ENCODE peak calls at places on chromosomes 5 and 9, in four cellular contexts. X, O, V and G are unnamed samples.

GRCh38 chr5:158739941-158740340 is 359.8 kb downstream of the EBF1 start:
- DNase-seq in V (no peak), X (peak), O (no peak), G (no peak)

GRCh38 chr9:105187781-105188180 is 56.7 kb upstream of the SLC44A1 start:
- DNase-seq in X (peak), O (no peak), V (peak), G (peak)

GRCh38 chr5:14256756-14257393 is 113.7 kb downstream of the TRIO start:
- DNase-seq in X (no peak), O (no peak), V (no peak), G (no peak)

GRCh38 chr5:172583931-172584511 is 57.0 kb upstream of the NEURL1B start:
- DNase-seq in X (no peak), V (no peak), O (peak), G (no peak)

GRCh38 chr5:111548992-111549649 is 36.8 kb upstream of the STARD4 start:
- DNase-seq in X (peak), O (no peak), V (no peak), G (no peak)

GRCh38 chr5:151023651-151024050 is 3.3 kb downstream of the GPX3 start:
- DNase-seq in O (peak), V (peak), X (no peak), G (peak)

GRCh38 chr9:98774746-98775145 is 21.6 kb downstream of the ANKS6 start:
- DNase-seq in O (no peak), V (no peak), X (peak), G (peak)

GRCh38 chr9:124761196-124761595 is 9.9 kb downstream of the NR6A1 start:
- DNase-seq in V (no peak), O (no peak), X (no peak), G (no peak)

GRCh38 chr9:133406480-133407307 is 11.1 kb downstream of the REXO4 start:
- DNase-seq in V (peak), O (peak), X (peak), G (peak)

GRCh38 chr9:126582427-126582826 is 31.3 kb upstream of the LMX1B start:
- DNase-seq in X (no peak), V (no peak), O (no peak), G (no peak)

GRCh38 chr9:19698960-19699359 is 89.9 kb downstream of the SLC24A2 start:
- DNase-seq in V (no peak), X (no peak), O (no peak), G (no peak)

GRCh38 chr9:76962732-76963131 is 56.7 kb upstream of the FOXB2 start:
- DNase-seq in O (no peak), X (no peak), V (no peak), G (no peak)

GRCh38 chr9:91958179-91958578 is 8.2 kb upstream of the ROR2 start:
- DNase-seq in V (no peak), X (no peak), O (no peak), G (no peak)

GRCh38 chr5:172959824-172960799 is 888 bp downstream of the RPL26L1 start:
- DNase-seq in X (no peak), O (no peak), V (no peak), G (no peak)

GRCh38 chr5:97525780-97526179 is 342.7 kb upstream of the RIOK2 start:
- DNase-seq in V (no peak), X (no peak), O (no peak), G (no peak)

GRCh38 chr5:173567548-173567947 is 48.9 kb downstream of the BOD1 start:
- DNase-seq in X (peak), V (peak), O (no peak), G (peak)

GRCh38 chr5:76083555-76084495 is 642 bp downstream of the SV2C start:
- DNase-seq in X (peak), V (no peak), O (no peak), G (no peak)

GRCh38 chr9:81305561-81306182 is 383.7 kb downstream of the TLE1 start:
- DNase-seq in O (no peak), X (no peak), V (no peak), G (no peak)

GRCh38 chr9:21398955-21399489 is 9.9 kb upstream of the IFNA8 start:
- DNase-seq in X (no peak), V (no peak), O (no peak), G (no peak)

GRCh38 chr9:91758491-91758981 is 191.5 kb downstream of the ROR2 start:
- DNase-seq in V (peak), O (no peak), X (peak), G (peak)

GRCh38 chr9:135282001-135282731 is 194.7 kb downstream of the OLFM1 start:
- DNase-seq in O (peak), X (peak), V (peak), G (peak)

GRCh38 chr9:109781086-109781485 is 1.1 kb downstream of the PALM2AKAP2 start:
- DNase-seq in V (no peak), O (no peak), X (peak), G (no peak)

GRCh38 chr5:88829773-88830172 is 53.2 kb downstream of the MEF2C start:
- DNase-seq in V (no peak), X (no peak), O (no peak), G (no peak)

DNA sequence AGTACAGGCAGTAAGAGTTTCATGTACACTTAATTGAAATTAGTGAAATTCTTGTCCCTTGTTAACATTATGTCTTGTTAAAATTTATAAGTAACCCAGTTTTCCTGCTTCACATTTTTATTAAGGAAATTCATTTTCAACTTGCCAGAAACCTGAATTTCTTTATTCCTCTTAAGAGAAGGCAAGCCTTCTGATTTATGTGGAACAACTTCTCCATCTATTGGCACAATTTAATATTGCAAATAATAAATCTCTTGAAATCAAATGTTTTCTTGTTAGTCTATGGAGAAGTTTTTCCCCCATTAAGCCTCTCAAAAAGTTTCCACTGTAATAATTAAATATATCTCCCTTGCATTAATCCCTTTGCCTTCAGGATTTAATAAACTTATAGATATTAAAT is 33.8 kb upstream of the ACO1 start:
- DNase-seq in V (peak), O (no peak), X (peak), G (peak)
- TF ChIP-seq CTCF in V (peak), O (peak), X (no peak), G (peak)

GRCh38 chr9:69655065-69655464 is 17.1 kb downstream of the APBA1 start:
- DNase-seq in V (no peak), O (no peak), X (no peak), G (no peak)

GRCh38 chr9:69653261-69653660 is 18.9 kb downstream of the APBA1 start:
- DNase-seq in O (no peak), V (no peak), X (no peak), G (no peak)

GRCh38 chr9:69660304-69660703 is 11.9 kb downstream of the APBA1 start:
- DNase-seq in X (no peak), O (no peak), V (no peak), G (no peak)

GRCh38 chr9:69658987-69659677 is 13.0 kb downstream of the APBA1 start:
- DNase-seq in O (no peak), V (no peak), X (no peak), G (no peak)

GRCh38 chr9:69657269-69657668 is 14.9 kb downstream of the APBA1 start:
- DNase-seq in X (peak), O (no peak), V (no peak), G (no peak)
- TF ChIP-seq CTCF in X (no peak), O (no peak), V (no peak), G (no peak)

GRCh38 chr5:135210286-135211055 is 176.4 kb upstream of the PITX1 start:
- DNase-seq in O (no peak), V (no peak), X (no peak), G (no peak)

GRCh38 chr5:135207866-135208265 is 173.8 kb upstream of the PITX1 start:
- DNase-seq in V (no peak), X (peak), O (no peak), G (no peak)

GRCh38 chr5:135209495-135209837 is 175.4 kb upstream of the PITX1 start:
- DNase-seq in X (no peak), V (no peak), O (no peak), G (no peak)

GRCh38 chr5:135206862-135207261 is 172.8 kb upstream of the PITX1 start:
- DNase-seq in V (no peak), O (no peak), X (no peak), G (no peak)

GRCh38 chr5:135208555-135209494 is 174.8 kb upstream of the PITX1 start:
- DNase-seq in X (peak), O (peak), V (peak), G (peak)
- TF ChIP-seq CTCF in X (peak), O (no peak), V (peak), G (no peak)

DNA sequence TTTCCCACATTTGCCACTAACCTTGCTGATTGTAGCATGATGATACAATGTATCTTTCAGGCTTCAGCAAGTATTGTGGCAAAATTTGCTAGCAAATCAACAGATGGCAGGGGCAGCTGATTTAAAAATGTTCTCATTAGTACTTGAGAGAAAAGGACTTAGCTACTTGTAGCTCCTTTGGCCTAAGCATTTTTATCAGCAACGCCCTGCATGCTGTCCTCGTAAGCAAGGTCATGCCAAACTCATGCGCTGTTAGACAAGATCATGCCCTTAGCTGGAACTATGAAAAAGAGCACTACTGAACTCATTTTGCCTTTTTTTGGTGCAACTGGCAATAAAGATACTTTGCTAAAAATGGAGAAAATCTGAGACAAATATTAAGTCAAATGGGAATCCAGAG is 197.1 kb downstream of the ICE1 start:
- DNase-seq in X (no peak), O (no peak), V (no peak), G (no peak)
- TF ChIP-seq CTCF in X (no peak), O (no peak), V (no peak), G (no peak)

GRCh38 chr5:139748505-139748826 is 47.1 kb upstream of the PSD2 start:
- DNase-seq in O (no peak), V (no peak), X (no peak), G (no peak)

GRCh38 chr5:139752506-139753350 is 42.9 kb upstream of the PSD2 start:
- DNase-seq in X (no peak), V (no peak), O (no peak), G (peak)

GRCh38 chr5:139749242-139749641 is 46.4 kb upstream of the PSD2 start:
- DNase-seq in V (no peak), X (peak), O (no peak), G (peak)

GRCh38 chr5:139747583-139748504 is 47.8 kb upstream of the PSD2 start:
- DNase-seq in X (peak), O (peak), V (no peak), G (no peak)

DNA sequence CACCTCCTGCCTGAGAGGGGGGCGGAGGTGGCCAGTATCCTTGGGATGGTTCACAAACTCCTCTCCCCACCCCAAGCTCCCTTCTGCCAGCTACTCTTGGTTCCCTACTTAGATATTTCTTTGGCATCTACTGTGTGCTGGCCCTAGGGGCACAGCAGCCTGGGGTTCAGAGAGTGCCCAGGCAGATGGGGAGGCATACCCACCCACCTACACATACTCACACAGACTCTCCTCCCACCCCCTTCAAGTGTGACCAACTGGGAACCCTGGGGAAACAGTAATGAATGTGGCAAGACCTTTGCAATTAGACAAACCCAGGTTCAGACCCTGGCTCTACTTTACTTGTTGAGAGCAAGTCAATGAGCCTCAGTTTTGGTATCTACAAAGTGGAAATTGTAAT is 44.4 kb upstream of the PSD2 start:
- DNase-seq in X (no peak), O (no peak), V (no peak), G (no peak)
- TF ChIP-seq CTCF in X (no peak), O (no peak), V (no peak), G (no peak)

DNA sequence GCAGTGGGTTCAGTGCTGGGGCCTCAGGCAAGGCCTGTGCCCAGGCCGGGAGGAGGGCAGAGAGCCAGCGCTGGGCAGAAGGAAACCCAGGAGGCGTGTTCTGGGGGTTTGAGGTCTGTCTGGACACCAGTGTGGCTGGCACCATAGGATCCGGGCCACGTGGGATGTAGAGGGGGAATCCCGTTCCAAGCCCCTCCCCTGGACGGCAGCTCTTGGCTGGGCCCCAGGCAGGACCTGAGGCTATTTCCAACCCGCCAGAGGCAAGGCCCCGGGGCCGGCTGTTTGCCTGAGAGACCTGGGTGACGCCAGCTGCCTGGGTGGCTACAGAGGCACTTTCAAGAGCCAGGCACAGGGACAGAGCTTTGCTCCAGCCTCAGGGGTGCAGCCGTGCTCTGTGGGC is 56.8 kb upstream of the EGFL7 start:
- DNase-seq in V (no peak), O (no peak), X (no peak), G (no peak)
- TF ChIP-seq CTCF in V (no peak), O (no peak), X (no peak), G (no peak)

DNA sequence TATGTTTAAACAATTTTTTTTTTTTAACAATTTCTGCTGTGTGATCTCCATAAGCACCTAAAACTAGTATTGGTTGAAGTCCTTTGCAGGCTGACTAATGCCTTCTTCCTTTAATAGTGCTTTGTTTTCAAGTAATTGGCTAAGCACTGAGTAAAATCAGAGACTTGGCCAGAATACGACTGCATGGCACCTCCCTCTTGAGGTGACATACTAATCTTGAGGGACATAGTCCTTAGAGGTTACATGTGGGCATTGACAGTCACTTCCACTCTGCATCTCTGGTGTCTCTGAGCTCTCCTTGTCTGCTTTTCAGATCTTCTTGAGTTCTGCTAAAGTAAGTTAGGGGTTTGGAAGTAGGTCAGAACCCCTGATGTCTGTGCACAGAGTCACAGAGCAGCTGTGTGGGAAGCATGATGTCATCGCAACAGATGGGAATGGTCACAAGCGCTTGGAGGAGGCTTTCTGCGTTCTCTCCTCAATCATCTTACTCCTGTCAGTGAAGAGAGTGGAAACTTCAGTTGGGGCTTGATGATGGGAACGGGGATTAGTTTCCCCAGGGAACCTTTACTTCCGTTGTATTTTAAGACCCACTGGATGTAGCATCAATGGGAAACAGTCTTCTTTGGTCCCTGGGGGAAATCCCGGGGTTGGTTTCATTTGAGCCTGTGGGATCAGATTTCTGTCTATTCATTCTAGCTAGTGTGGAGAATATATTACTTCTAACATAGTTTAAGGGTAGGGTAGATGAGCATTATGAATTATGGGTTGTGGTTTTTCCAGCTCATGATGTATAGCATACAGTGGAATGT is 136.9 kb downstream of the ARHGAP26 start:
- DNase-seq in X (peak), V (no peak), O (peak), G (no peak)
- TF ChIP-seq CTCF in X (no peak), V (no peak), O (no peak), G (no peak)